ENCODE peak calls at places on chromosomes 3 and 15, in four cellular contexts. Z, A, E and Q are unnamed samples.

GRCh38 chr3:59567656-59568055 is 517.8 kb upstream of the CFAP20DC start:
- DNase-seq in E (no peak), A (no peak), Z (no peak), Q (no peak)

GRCh38 chr15:35680951-35681350 is 135.0 kb upstream of the DPH6 start:
- DNase-seq in E (no peak), Z (no peak), A (no peak), Q (no peak)

GRCh38 chr3:145735631-145736030 is 425.4 kb downstream of the PLOD2 start:
- DNase-seq in A (no peak), Z (no peak), E (peak), Q (no peak)

GRCh38 chr3:197186887-197187588 is 111.4 kb downstream of the DLG1 start:
- DNase-seq in Z (no peak), E (peak), A (no peak), Q (peak)

GRCh38 chr15:92077353-92078080 is 224.0 kb downstream of the SLCO3A1 start:
- DNase-seq in Z (peak), A (peak), E (peak), Q (peak)

GRCh38 chr3:39127907-39128303 is 20.4 kb downstream of the TTC21A start:
- DNase-seq in Z (no peak), E (no peak), A (no peak), Q (no peak)

GRCh38 chr15:85689729-85690128 is 105.0 kb downstream of the KLHL25 start:
- DNase-seq in Z (no peak), E (no peak), A (peak), Q (no peak)

GRCh38 chr3:39271363-39271762 is 8.5 kb downstream of the CX3CR1 start:
- DNase-seq in Z (no peak), A (no peak), E (no peak), Q (no peak)

GRCh38 chr15:84740691-84741090 is 7.7 kb upstream of the ZNF592 start:
- DNase-seq in E (no peak), Z (no peak), A (no peak), Q (no peak)

GRCh38 chr3:115325539-115325938 is 178.5 kb upstream of the ZBTB20 start:
- DNase-seq in Z (no peak), A (no peak), E (peak), Q (peak)

GRCh38 chr15:75389791-75390382 is 21.5 kb upstream of the MAN2C1 start:
- DNase-seq in A (no peak), E (no peak), Z (no peak), Q (no peak)

GRCh38 chr3:67202053-67202452 is 203.9 kb downstream of the KBTBD8 start:
- DNase-seq in A (no peak), Z (no peak), E (peak), Q (no peak)

GRCh38 chr3:189360291-189360690 is 188.5 kb downstream of the TPRG1 start:
- DNase-seq in Z (no peak), E (no peak), A (no peak), Q (no peak)

GRCh38 chr15:100114526-100114925 is 227.2 kb downstream of the ADAMTS17 start:
- DNase-seq in A (no peak), E (no peak), Z (no peak), Q (no peak)

GRCh38 chr3:160162440-160162839 is 62.8 kb upstream of the C3orf80 start:
- DNase-seq in A (no peak), E (no peak), Z (no peak), Q (peak)

GRCh38 chr3:7144696-7145308 is 283.9 kb downstream of the GRM7 start:
- DNase-seq in A (no peak), E (peak), Z (no peak), Q (peak)

GRCh38 chr3:126424751-126425150 is 30.0 kb downstream of the CFAP100 start:
- DNase-seq in E (no peak), A (no peak), Z (no peak), Q (no peak)

GRCh38 chr3:17489139-17489538 is 253.3 kb downstream of the TBC1D5 start:
- DNase-seq in A (no peak), E (no peak), Z (no peak), Q (no peak)

GRCh38 chr15:63663906-63664305 is 66.7 kb downstream of the FBXL22 start:
- DNase-seq in E (no peak), Z (no peak), A (no peak), Q (no peak)

GRCh38 chr15:67805871-67806538 is 19.3 kb upstream of the SKOR1 start:
- DNase-seq in E (no peak), Z (no peak), A (no peak), Q (no peak)

GRCh38 chr15:74425634-74426033 is 8.1 kb downstream of the SEMA7A start:
- DNase-seq in A (no peak), E (no peak), Z (no peak), Q (no peak)

DNA sequence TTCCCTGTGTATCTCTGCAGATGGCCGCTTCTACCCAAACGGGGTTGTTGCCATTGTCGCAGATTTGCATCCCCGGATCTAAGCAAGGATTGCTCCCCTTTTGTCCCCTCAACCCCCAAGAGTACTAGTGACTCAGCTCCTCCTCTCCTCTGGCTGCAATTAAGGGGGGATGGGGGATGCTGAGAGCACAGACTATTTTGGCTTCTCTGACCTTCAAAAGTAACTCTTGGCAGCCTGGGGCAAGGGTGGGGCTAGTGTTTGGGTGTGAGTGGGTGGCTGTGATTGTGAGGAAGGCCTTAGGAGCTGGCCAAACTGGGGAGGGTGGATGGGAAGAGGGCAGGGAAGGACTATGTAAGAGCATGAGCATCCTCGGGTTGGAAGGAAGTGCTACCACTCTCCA is 1.2 kb upstream of the MAP1A start:
- DNase-seq in A (no peak), Z (peak), E (no peak), Q (no peak)
- H3K4me3 ChIP-seq in A (no peak), Z (peak), E (no peak), Q (peak)

GRCh38 chr15:82677720-82678323 is 30.7 kb upstream of the CPEB1 start:
- DNase-seq in E (no peak), A (no peak), Z (peak), Q (no peak)

GRCh38 chr15:82681371-82681770 is 28.3 kb downstream of the AP3B2 start:
- DNase-seq in Z (peak), E (no peak), A (no peak), Q (no peak)

GRCh38 chr15:82674873-82675272 is 27.7 kb upstream of the CPEB1 start:
- DNase-seq in E (no peak), A (no peak), Z (peak), Q (no peak)

GRCh38 chr15:82680200-82681102 is 29.2 kb downstream of the AP3B2 start:
- DNase-seq in Z (peak), A (peak), E (peak), Q (no peak)

GRCh38 chr15:82679626-82680199 is 30.0 kb downstream of the AP3B2 start:
- DNase-seq in Z (peak), A (no peak), E (no peak), Q (no peak)
- H3K4me3 ChIP-seq in Z (no peak), A (no peak), E (peak), Q (no peak)

GRCh38 chr15:73369073-73369694 is 426 bp upstream of the HCN4 start:
- DNase-seq in E (no peak), A (no peak), Z (no peak), Q (no peak)

GRCh38 chr15:73370151-73370550 is 1.4 kb upstream of the HCN4 start:
- DNase-seq in E (no peak), Z (no peak), A (no peak), Q (no peak)

GRCh38 chr15:73367624-73368300 is 996 bp downstream of the HCN4 start:
- DNase-seq in A (no peak), Z (no peak), E (no peak), Q (no peak)

GRCh38 chr15:73366766-73367623 is 1.8 kb downstream of the HCN4 start:
- DNase-seq in E (no peak), A (no peak), Z (no peak), Q (no peak)

DNA sequence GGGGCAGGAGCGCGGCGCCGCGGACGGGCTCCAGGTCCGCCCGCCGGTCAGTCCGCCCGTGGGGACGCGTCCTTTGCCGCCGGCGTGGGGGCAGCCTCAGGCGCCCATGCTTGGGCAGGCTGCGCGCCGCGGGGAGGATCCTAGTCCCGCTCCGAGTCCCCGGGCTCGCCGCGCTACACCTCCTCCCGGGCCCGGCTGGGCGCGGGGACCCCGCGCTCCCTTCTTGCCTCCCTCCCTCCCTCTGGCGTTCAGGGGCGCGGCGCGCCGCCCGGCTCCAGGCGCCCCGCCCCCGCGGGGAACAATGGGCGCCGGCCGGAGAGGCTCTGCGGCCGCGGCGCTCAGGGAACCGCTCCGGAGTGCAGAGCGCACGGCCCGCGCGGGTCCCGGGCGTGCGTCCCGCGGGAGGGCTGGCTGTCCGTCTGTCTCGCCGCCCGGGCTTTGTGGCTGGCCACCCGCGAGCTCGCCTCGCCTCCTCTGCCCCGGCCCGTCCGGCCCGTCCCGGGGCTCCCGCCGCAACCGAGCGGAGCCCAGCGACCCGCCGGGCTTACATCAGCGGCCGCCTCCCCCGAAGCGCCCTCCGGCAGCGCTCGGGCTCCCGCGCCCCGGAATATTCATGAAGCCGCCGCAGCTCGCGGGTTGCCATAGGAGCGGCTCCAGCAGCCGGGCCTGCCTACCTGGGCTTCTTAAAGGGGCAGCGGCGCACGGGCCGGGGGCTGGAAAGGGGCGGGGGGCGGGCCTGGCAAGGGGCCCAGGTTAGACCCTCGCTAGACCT is at the start of gene HCN4:
- DNase-seq in Z (no peak), A (no peak), E (no peak), Q (no peak)
- H3K4me3 ChIP-seq in Z (peak), A (no peak), E (no peak), Q (no peak)

GRCh38 chr15:31390029-31390428 is 63.4 kb downstream of the KLF13 start:
- DNase-seq in A (no peak), E (no peak), Z (no peak), Q (no peak)

GRCh38 chr15:31389576-31389975 is 62.9 kb downstream of the KLF13 start:
- DNase-seq in E (no peak), A (no peak), Z (no peak), Q (no peak)

GRCh38 chr15:31391687-31392671 is 65.3 kb downstream of the KLF13 start:
- DNase-seq in E (no peak), Z (peak), A (peak), Q (peak)

GRCh38 chr15:31392761-31393401 is 66.2 kb downstream of the KLF13 start:
- DNase-seq in Z (no peak), E (no peak), A (peak), Q (no peak)

DNA sequence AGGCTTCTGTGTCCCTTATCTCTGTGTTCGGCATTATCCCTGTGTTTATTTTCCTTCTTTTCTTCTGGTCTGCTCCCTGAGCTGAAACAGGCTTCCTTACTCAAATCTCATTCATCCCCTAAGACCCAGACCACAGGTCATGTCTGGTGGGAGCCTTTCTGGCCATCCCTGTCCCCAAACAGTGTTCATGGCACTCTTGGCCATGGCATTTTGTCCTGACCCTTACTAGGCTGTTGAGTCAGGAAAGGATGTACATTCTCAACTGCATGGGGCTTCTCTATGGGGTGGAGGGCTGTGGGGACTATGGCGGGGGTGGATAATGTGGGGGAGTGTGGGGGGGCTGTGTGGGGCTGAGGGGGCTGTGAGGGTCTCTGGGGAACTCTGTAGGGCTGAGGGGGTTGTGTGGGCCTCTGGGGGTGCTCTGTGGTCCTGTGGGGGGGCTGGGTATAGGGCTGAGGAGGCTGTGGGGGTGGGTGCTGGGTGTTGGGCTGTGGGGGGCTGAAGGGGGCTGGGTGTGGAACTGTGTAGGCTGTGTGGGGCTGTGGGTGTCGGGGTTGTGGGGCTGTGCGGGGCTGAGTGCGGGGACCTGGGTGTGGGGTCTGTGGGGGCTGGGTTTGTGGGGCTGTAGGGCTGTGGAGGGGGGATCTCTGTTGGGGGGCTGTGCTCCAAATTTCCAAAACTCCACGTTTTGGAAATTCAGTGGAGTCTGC is 64.3 kb downstream of the KLF13 start:
- DNase-seq in Z (no peak), E (no peak), A (no peak), Q (no peak)
- H3K4me3 ChIP-seq in Z (peak), E (no peak), A (no peak), Q (no peak)